ENCODE peak calls at places on chromosomes 16 and 17, in ten cellular contexts. K is gastrocnemius medialis, O is A549, M is transverse colon, N is ovary, Y is K562, B is sigmoid colon, L is lower leg skin, G is prostate gland, X is endothelial cell of umbilical vein. D is an unnamed sample.

GRCh38 chr16:57145964-57146647 is 39.7 kb downstream of the PSME3IP1 start:
- DNase-seq in Y (no peak), B (peak), K (no peak), G (no peak), L (no peak), N (peak), X (no peak), M (no peak), O (no peak), D (no peak)

GRCh38 chr16:21076186-21076883 is 74.3 kb downstream of the DNAH3 start:
- DNase-seq in N (no peak), K (no peak), X (peak), B (no peak), O (no peak), Y (no peak), L (no peak), G (no peak), M (peak), D (no peak)

GRCh38 chr17:17890773-17891759 is 54.3 kb upstream of the SREBF1 start:
- DNase-seq in O (peak), Y (peak), G (no peak), X (peak), K (no peak), N (peak), L (no peak), M (peak), B (no peak), D (peak)

GRCh38 chr16:72812651-72813050 is 235.3 kb downstream of the ZFHX3 start:
- DNase-seq in L (no peak), N (no peak), X (no peak), M (no peak), O (no peak), K (no peak), B (no peak), Y (no peak), G (no peak), D (no peak)

GRCh38 chr17:75695141-75695829 is 26.0 kb upstream of the ITGB4 start:
- DNase-seq in B (no peak), X (no peak), G (no peak), M (no peak), O (peak), L (no peak), Y (no peak), K (no peak), N (no peak), D (no peak)

GRCh38 chr17:44905006-44906000 is 6.1 kb upstream of the EFTUD2 start:
- DNase-seq in K (no peak), O (no peak), X (peak), M (peak), L (no peak), N (no peak), G (no peak), B (no peak), Y (no peak), D (no peak)

GRCh38 chr16:9054460-9054859 is 37.0 kb upstream of the HAPSTR1 start:
- DNase-seq in X (no peak), N (no peak), K (no peak), M (no peak), G (no peak), Y (no peak), O (no peak), B (no peak), L (no peak), D (no peak)

GRCh38 chr17:19508327-19508867 is 25.3 kb upstream of the SLC47A1 start:
- DNase-seq in X (no peak), K (no peak), Y (peak), M (peak), O (no peak), B (peak), L (no peak), G (peak), N (peak), D (no peak)

GRCh38 chr17:75001915-75002843 is 10.3 kb upstream of the MRPL58 start:
- DNase-seq in M (no peak), G (no peak), Y (no peak), L (no peak), O (no peak), B (no peak), N (no peak), X (no peak), K (no peak), D (no peak)

GRCh38 chr17:7857724-7858486 is at the start of gene CYB5D1:
- DNase-seq in K (peak), L (peak), N (peak), M (peak), X (peak), G (peak), O (peak), B (peak), Y (peak), D (peak)
- TF ChIP-seq POLR2A in K (peak), L (no peak), N (peak), M (peak), X (no peak), G (no peak), O (peak), B (no peak), Y (peak), D (no peak)

DNA sequence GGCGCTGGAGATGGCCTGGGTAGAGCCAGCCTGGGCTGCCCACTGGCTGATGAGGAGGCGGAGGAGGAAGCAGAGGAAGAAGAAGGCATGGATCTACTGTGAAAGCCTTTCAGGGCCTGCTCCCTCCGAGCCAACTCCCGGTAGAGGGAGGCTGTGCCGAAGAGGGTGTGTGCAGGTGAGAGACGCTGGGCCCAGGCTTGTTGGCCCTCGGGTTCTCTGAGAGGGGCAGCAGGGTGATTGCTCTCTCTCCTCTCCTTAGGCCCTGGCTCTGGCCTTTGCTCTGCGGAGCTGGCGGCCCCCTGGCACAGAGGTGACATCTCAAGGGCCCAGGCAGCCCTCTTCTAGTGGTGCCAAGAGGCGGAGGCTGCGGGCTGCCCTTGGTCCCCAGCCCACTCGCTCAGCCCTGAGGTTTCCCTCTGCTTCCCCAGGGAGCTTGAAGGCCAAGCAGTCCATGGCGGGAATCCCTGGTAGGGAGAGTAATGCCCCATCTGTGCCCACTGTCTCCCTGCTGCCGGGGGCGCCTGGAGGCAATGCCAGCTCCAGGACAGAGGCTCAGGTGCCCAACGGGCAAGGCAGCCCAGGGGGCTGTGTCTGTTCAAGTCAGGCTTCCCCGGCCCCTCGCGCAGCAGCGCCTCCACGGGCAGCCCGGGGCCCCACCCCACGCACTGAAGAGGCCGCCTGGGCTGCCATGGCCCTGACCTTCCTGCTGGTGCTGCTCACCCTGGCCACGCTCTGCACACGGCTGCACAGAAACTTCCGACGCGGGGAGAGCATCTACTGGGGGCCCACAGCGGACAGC is 3.6 kb downstream of the TP53I13 start:
- DNase-seq in L (peak), B (peak), X (no peak), O (no peak), G (no peak), N (peak), K (no peak), Y (no peak), M (peak), D (peak)
- TF ChIP-seq POLR2A in L (no peak), B (no peak), X (no peak), O (no peak), G (no peak), N (no peak), K (no peak), Y (no peak), M (no peak), D (no peak)

DNA sequence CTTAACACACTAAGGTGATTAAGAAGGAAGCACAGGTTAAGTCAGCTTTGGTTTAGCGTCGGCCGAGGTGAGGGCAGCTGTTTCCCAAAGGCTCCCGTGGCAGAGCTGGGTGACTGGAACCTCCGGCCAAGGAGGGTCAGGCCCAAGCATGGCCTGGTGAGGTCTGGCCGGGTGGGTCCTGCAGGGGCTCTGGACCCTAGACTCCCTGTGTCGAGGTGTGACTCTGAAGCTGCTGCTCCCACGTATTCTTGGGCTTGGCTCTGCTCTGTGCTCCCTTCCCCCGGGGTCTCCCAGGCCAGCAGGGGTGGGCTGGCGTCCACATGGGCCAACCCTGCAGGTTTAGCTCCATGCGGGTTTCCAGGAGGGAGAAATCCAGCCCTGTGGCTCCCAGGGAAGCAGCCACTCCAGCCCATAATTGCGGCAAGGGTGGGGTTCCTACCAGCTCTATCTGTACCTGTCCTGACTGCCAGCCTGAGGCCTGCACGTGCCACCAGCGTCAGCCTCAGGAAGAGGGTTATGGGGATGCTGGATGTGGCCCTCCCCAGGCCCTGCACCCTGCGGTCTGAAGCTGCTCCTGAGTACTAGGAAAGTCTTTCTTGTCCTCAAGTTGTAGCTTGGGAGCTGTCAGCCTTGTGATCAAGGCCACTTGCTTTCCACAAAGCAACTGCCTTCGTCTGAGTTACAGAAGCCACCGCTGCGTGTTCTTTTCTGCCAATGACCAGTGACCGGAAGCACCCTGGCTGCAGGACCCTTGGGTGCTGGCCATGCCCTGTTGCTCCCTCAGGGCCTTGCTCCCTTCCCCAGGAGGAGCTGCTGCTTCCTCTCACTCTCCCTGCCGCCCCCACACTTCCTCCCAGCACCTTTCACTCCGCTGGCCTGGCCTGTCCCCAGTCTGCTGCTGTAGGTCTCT is 4.8 kb downstream of the CDK5R1 start:
- DNase-seq in X (no peak), L (no peak), N (no peak), K (no peak), B (no peak), Y (peak), G (no peak), O (no peak), M (no peak), D (no peak)
- TF ChIP-seq POLR2A in X (no peak), L (no peak), N (no peak), K (no peak), B (no peak), Y (no peak), G (no peak), O (no peak), M (no peak), D (no peak)

GRCh38 chr17:8956521-8956920 is 9.0 kb downstream of the PIK3R5 start:
- DNase-seq in M (no peak), G (no peak), N (no peak), O (no peak), L (no peak), Y (no peak), X (no peak), B (no peak), K (no peak), D (no peak)
- TF ChIP-seq POLR2A in M (no peak), G (no peak), N (no peak), O (no peak), L (no peak), Y (no peak), X (no peak), B (no peak), K (no peak), D (no peak)

DNA sequence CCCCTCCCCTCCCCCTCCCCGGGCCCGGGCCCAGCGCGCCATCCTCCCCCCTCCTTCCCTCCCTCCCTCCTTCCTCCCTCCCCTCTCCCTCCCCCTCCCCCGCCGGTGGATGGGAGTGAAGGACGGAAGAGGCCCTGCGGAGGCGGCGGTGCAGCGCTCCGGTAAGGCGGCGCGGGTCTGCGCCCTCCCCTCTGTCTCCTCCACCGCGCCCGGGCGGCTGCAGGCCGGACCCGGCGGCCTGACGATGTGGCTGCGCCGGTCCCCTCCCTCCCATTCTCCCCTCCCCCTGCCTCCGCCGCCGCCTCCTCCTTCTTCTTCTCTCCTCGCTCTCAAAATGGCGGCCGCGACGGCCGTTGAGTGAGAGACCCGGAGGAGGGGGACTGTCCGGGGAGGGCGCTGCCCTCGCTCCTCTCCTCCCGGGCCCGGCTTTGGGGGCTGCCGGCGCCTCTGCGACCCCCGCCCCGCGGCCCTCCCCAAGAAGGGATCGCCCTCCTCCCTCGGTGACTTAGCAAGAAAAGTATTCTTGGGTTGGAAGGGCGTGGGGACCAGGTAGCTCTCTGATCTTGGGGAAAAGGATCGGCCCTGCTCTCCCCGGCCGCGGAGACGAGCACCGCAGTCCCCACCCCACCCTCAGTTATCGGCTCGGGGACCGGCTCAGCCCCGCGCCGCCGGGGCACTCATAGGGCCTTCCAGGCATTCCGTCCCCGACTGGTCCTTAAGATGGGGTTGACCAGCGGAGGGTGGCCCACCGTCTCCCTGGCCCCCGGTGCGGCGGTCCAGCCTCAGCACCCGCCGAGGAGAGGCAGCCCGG is 597 bp downstream of the PAFAH1B1 start:
- DNase-seq in L (peak), Y (peak), O (peak), B (peak), M (peak), K (peak), X (peak), G (peak), N (peak), D (peak)
- TF ChIP-seq POLR2A in L (no peak), Y (no peak), O (peak), B (no peak), M (peak), K (no peak), X (peak), G (peak), N (no peak), D (no peak)